ENCODE peak calls at places on chromosomes 3 and 15, in eight cellular contexts. One of them, this sample, is unnamed. For H3K4me1, the result is how much of the 10 kb centered on the place peaks cover.

GRCh38 chr3:123105201-123106189 is 38.7 kb downstream of the PDIA5 start:
- DNase-seq in psoas muscle: no peak
- DNase-seq in right cardiac atrium: no peak
- DNase-seq in aorta: peak
- DNase-seq in CD8-positive, alpha-beta T cell: no peak
- DNase-seq in cardiac muscle cell: no peak
- DNase-seq in kidney: no peak
- DNase-seq in H1: no peak
- DNase-seq in this sample: no peak

GRCh38 chr3:177852408-177852807 is 655.1 kb upstream of the TBL1XR1 start:
- DNase-seq in psoas muscle: no peak
- DNase-seq in right cardiac atrium: no peak
- DNase-seq in aorta: no peak
- DNase-seq in CD8-positive, alpha-beta T cell: no peak
- DNase-seq in cardiac muscle cell: no peak
- DNase-seq in kidney: no peak
- DNase-seq in H1: no peak
- DNase-seq in this sample: no peak

GRCh38 chr15:62067448-62068044 is 769 bp downstream of the C2CD4A start:
- DNase-seq in psoas muscle: peak
- DNase-seq in right cardiac atrium: peak
- DNase-seq in aorta: peak
- DNase-seq in CD8-positive, alpha-beta T cell: peak
- DNase-seq in cardiac muscle cell: peak
- DNase-seq in kidney: peak
- DNase-seq in H1: peak
- DNase-seq in this sample: peak

GRCh38 chr3:120652281-120652680 is 29.8 kb downstream of the HGD start:
- DNase-seq in psoas muscle: no peak
- DNase-seq in right cardiac atrium: no peak
- DNase-seq in aorta: no peak
- DNase-seq in CD8-positive, alpha-beta T cell: no peak
- DNase-seq in cardiac muscle cell: peak
- DNase-seq in kidney: no peak
- DNase-seq in H1: no peak
- DNase-seq in this sample: no peak

GRCh38 chr15:32818758-32819405 is 101.1 kb downstream of the GREM1 start:
- DNase-seq in psoas muscle: no peak
- DNase-seq in right cardiac atrium: no peak
- DNase-seq in aorta: no peak
- DNase-seq in CD8-positive, alpha-beta T cell: no peak
- DNase-seq in cardiac muscle cell: no peak
- DNase-seq in kidney: no peak
- DNase-seq in H1: no peak
- DNase-seq in this sample: no peak

GRCh38 chr3:197026481-197026866 is 3.1 kb downstream of the MELTF start:
- DNase-seq in psoas muscle: no peak
- DNase-seq in right cardiac atrium: no peak
- DNase-seq in aorta: no peak
- DNase-seq in CD8-positive, alpha-beta T cell: no peak
- DNase-seq in cardiac muscle cell: no peak
- DNase-seq in kidney: no peak
- DNase-seq in H1: peak
- DNase-seq in this sample: peak

GRCh38 chr3:15612001-15612400 is 10.5 kb downstream of the BTD start:
- DNase-seq in psoas muscle: no peak
- DNase-seq in right cardiac atrium: no peak
- DNase-seq in aorta: no peak
- DNase-seq in CD8-positive, alpha-beta T cell: no peak
- DNase-seq in cardiac muscle cell: no peak
- DNase-seq in kidney: no peak
- DNase-seq in H1: no peak
- DNase-seq in this sample: no peak

GRCh38 chr3:189748046-189748445 is 116.9 kb downstream of the TP63 start:
- DNase-seq in psoas muscle: no peak
- DNase-seq in right cardiac atrium: no peak
- DNase-seq in aorta: no peak
- DNase-seq in CD8-positive, alpha-beta T cell: no peak
- DNase-seq in cardiac muscle cell: no peak
- DNase-seq in kidney: no peak
- DNase-seq in H1: no peak
- DNase-seq in this sample: no peak

GRCh38 chr3:44529927-44530326 is 25.1 kb upstream of the ZKSCAN7 start:
- DNase-seq in psoas muscle: no peak
- DNase-seq in right cardiac atrium: no peak
- DNase-seq in aorta: no peak
- DNase-seq in CD8-positive, alpha-beta T cell: no peak
- DNase-seq in cardiac muscle cell: no peak
- DNase-seq in kidney: no peak
- DNase-seq in H1: no peak
- DNase-seq in this sample: no peak

GRCh38 chr3:83435173-83435572 is 1523.6 kb upstream of the CADM2 start:
- DNase-seq in psoas muscle: no peak
- DNase-seq in right cardiac atrium: no peak
- DNase-seq in aorta: no peak
- DNase-seq in CD8-positive, alpha-beta T cell: no peak
- DNase-seq in cardiac muscle cell: peak
- DNase-seq in kidney: peak
- DNase-seq in H1: no peak
- DNase-seq in this sample: no peak

GRCh38 chr3:37386627-37387230 is 212.3 kb upstream of the LRRFIP2 start:
- DNase-seq in psoas muscle: no peak
- DNase-seq in right cardiac atrium: no peak
- DNase-seq in aorta: no peak
- DNase-seq in CD8-positive, alpha-beta T cell: no peak
- DNase-seq in cardiac muscle cell: no peak
- DNase-seq in kidney: no peak
- DNase-seq in H1: no peak
- DNase-seq in this sample: peak

GRCh38 chr3:23650371-23651140 is 155.2 kb upstream of the UBE2E1 start:
- DNase-seq in psoas muscle: no peak
- DNase-seq in right cardiac atrium: no peak
- DNase-seq in aorta: no peak
- DNase-seq in CD8-positive, alpha-beta T cell: no peak
- DNase-seq in cardiac muscle cell: no peak
- DNase-seq in kidney: no peak
- DNase-seq in H1: no peak
- DNase-seq in this sample: no peak

GRCh38 chr3:32392530-32393302 is 1.1 kb downstream of the CMTM7 start:
- DNase-seq in psoas muscle: peak
- DNase-seq in right cardiac atrium: peak
- DNase-seq in aorta: peak
- DNase-seq in CD8-positive, alpha-beta T cell: peak
- DNase-seq in cardiac muscle cell: no peak
- DNase-seq in kidney: peak
- DNase-seq in H1: no peak
- DNase-seq in this sample: peak

GRCh38 chr15:63481105-63481810 is 23.1 kb upstream of the USP3 start:
- DNase-seq in psoas muscle: no peak
- DNase-seq in right cardiac atrium: no peak
- DNase-seq in aorta: no peak
- DNase-seq in CD8-positive, alpha-beta T cell: no peak
- DNase-seq in cardiac muscle cell: no peak
- DNase-seq in kidney: peak
- DNase-seq in H1: no peak
- DNase-seq in this sample: no peak

GRCh38 chr15:68334661-68335124 is 57.1 kb downstream of the FEM1B start:
- DNase-seq in psoas muscle: no peak
- DNase-seq in right cardiac atrium: no peak
- DNase-seq in aorta: peak
- DNase-seq in CD8-positive, alpha-beta T cell: no peak
- DNase-seq in cardiac muscle cell: no peak
- DNase-seq in kidney: no peak
- DNase-seq in H1: no peak
- DNase-seq in this sample: peak

GRCh38 chr3:169907476-169907875 is 3.9 kb upstream of the SAMD7 start:
- DNase-seq in psoas muscle: no peak
- DNase-seq in right cardiac atrium: no peak
- DNase-seq in aorta: no peak
- DNase-seq in CD8-positive, alpha-beta T cell: no peak
- DNase-seq in cardiac muscle cell: no peak
- DNase-seq in kidney: no peak
- DNase-seq in H1: no peak
- DNase-seq in this sample: no peak

GRCh38 chr15:31215490-31216209 is 111.0 kb upstream of the KLF13 start:
- DNase-seq in psoas muscle: peak
- DNase-seq in right cardiac atrium: peak
- DNase-seq in aorta: peak
- DNase-seq in CD8-positive, alpha-beta T cell: peak
- DNase-seq in cardiac muscle cell: peak
- DNase-seq in kidney: peak
- DNase-seq in H1: peak
- DNase-seq in this sample: peak

GRCh38 chr3:149013726-149014125 is 22.4 kb downstream of the GYG1 start:
- DNase-seq in psoas muscle: no peak
- DNase-seq in right cardiac atrium: no peak
- DNase-seq in aorta: no peak
- DNase-seq in CD8-positive, alpha-beta T cell: no peak
- DNase-seq in cardiac muscle cell: no peak
- DNase-seq in kidney: no peak
- DNase-seq in H1: no peak
- DNase-seq in this sample: no peak
- H3K4me1 ChIP-seq in psoas muscle: half or more
- H3K4me1 ChIP-seq in right cardiac atrium: under half
- H3K4me1 ChIP-seq in aorta: under half
- H3K4me1 ChIP-seq in CD8-positive, alpha-beta T cell: under half
- H3K4me1 ChIP-seq in cardiac muscle cell: under half
- H3K4me1 ChIP-seq in kidney: under half
- H3K4me1 ChIP-seq in H1: under half
- H3K4me1 ChIP-seq in this sample: under half

GRCh38 chr3:49411968-49412631 is at the start of the genes RHOA and TCTA:
- DNase-seq in psoas muscle: peak
- DNase-seq in right cardiac atrium: peak
- DNase-seq in aorta: peak
- DNase-seq in CD8-positive, alpha-beta T cell: peak
- DNase-seq in cardiac muscle cell: peak
- DNase-seq in kidney: peak
- DNase-seq in H1: peak
- DNase-seq in this sample: peak
- H3K4me1 ChIP-seq in psoas muscle: under half
- H3K4me1 ChIP-seq in right cardiac atrium: under half
- H3K4me1 ChIP-seq in aorta: under half
- H3K4me1 ChIP-seq in CD8-positive, alpha-beta T cell: half or more
- H3K4me1 ChIP-seq in cardiac muscle cell: under half
- H3K4me1 ChIP-seq in kidney: under half
- H3K4me1 ChIP-seq in H1: under half
- H3K4me1 ChIP-seq in this sample: under half

GRCh38 chr15:90860942-90861675 is 7.3 kb upstream of the FURIN start:
- DNase-seq in psoas muscle: no peak
- DNase-seq in right cardiac atrium: peak
- DNase-seq in aorta: no peak
- DNase-seq in CD8-positive, alpha-beta T cell: no peak
- DNase-seq in cardiac muscle cell: no peak
- DNase-seq in kidney: no peak
- DNase-seq in H1: no peak
- DNase-seq in this sample: no peak

GRCh38 chr15:90859234-90860131 is 8.9 kb upstream of the FURIN start:
- DNase-seq in psoas muscle: no peak
- DNase-seq in right cardiac atrium: peak
- DNase-seq in aorta: no peak
- DNase-seq in CD8-positive, alpha-beta T cell: no peak
- DNase-seq in cardiac muscle cell: peak
- DNase-seq in kidney: no peak
- DNase-seq in H1: no peak
- DNase-seq in this sample: no peak

GRCh38 chr15:90857883-90858443 is 10.4 kb upstream of the FURIN start:
- DNase-seq in psoas muscle: no peak
- DNase-seq in right cardiac atrium: peak
- DNase-seq in aorta: no peak
- DNase-seq in CD8-positive, alpha-beta T cell: no peak
- DNase-seq in cardiac muscle cell: no peak
- DNase-seq in kidney: no peak
- DNase-seq in H1: no peak
- DNase-seq in this sample: no peak

GRCh38 chr15:90862487-90862886 is 5.9 kb upstream of the FURIN start:
- DNase-seq in psoas muscle: no peak
- DNase-seq in right cardiac atrium: no peak
- DNase-seq in aorta: no peak
- DNase-seq in CD8-positive, alpha-beta T cell: no peak
- DNase-seq in cardiac muscle cell: no peak
- DNase-seq in kidney: no peak
- DNase-seq in H1: no peak
- DNase-seq in this sample: no peak

DNA sequence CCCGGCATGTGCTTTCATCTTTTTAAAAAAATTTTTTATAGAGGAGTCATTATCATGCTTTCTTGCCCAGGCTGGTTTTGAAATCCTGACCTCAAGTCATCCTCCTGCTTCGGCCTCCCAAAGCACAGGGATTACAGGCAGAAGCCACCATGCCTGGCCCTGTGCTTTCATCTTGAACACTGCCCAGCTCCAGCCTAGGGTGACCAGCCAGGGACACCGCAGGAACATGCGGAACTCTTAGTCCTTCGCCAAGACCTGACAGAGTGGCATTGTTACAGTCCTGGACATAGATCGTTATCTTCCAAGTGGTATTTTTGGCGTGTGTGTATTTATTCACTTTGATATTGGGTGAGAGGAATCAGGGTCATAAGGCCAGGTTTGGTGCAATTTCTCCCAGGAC is 7.9 kb upstream of the FURIN start:
- DNase-seq in psoas muscle: no peak
- DNase-seq in right cardiac atrium: peak
- DNase-seq in aorta: no peak
- DNase-seq in CD8-positive, alpha-beta T cell: no peak
- DNase-seq in cardiac muscle cell: no peak
- DNase-seq in kidney: no peak
- DNase-seq in H1: no peak
- DNase-seq in this sample: no peak
- H3K4me1 ChIP-seq in psoas muscle: under half
- H3K4me1 ChIP-seq in right cardiac atrium: under half
- H3K4me1 ChIP-seq in aorta: under half
- H3K4me1 ChIP-seq in CD8-positive, alpha-beta T cell: under half
- H3K4me1 ChIP-seq in cardiac muscle cell: under half
- H3K4me1 ChIP-seq in kidney: under half
- H3K4me1 ChIP-seq in H1: under half
- H3K4me1 ChIP-seq in this sample: under half

DNA sequence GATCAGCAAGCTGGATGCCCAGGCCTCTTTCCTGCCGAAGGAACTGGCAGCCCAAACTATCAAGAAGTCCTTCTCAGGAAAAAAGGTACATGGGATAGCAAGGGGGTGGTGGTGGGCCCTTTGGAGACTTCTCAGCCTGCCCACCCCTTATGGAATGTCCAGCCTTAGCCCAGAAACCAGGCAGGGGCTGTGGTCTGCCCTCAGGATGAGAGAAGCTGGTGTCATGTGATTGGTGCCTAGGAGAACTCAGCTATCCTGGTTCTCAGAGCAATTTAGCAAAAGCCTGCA is 2.8 kb downstream of the ITIH1 start:
- DNase-seq in psoas muscle: no peak
- DNase-seq in right cardiac atrium: no peak
- DNase-seq in aorta: no peak
- DNase-seq in CD8-positive, alpha-beta T cell: no peak
- DNase-seq in cardiac muscle cell: no peak
- DNase-seq in kidney: no peak
- DNase-seq in H1: no peak
- DNase-seq in this sample: no peak
- H3K4me1 ChIP-seq in psoas muscle: under half
- H3K4me1 ChIP-seq in right cardiac atrium: under half
- H3K4me1 ChIP-seq in aorta: under half
- H3K4me1 ChIP-seq in CD8-positive, alpha-beta T cell: under half
- H3K4me1 ChIP-seq in cardiac muscle cell: under half
- H3K4me1 ChIP-seq in kidney: under half
- H3K4me1 ChIP-seq in H1: under half
- H3K4me1 ChIP-seq in this sample: under half